ENCODE peak calls at places on chromosomes 5 and 9, in five cellular contexts. E is osteoblast; Z is stimulated activated CD4-positive, alpha-beta T cell treated with anti-CD3 and anti-CD28 coated beads, Interleukin-2, amount 100 ng/mL, for 48 hours; Q is fibroblast of mammary gland; G is NCI-H2171. R is an unnamed sample.

GRCh38 chr5:181200816-181201215 is 4.2 kb downstream of the TRIM7 start:
- DNase-seq in E (peak), Z (no peak), Q (no peak), G (no peak), R (no peak)

GRCh38 chr9:133818444-133818843 is 80.3 kb upstream of the SARDH start:
- DNase-seq in E (no peak), Z (no peak), Q (peak), G (no peak), R (peak)

GRCh38 chr9:81798606-81799005 is 109.3 kb upstream of the TLE1 start:
- DNase-seq in E (no peak), Z (no peak), Q (no peak), G (no peak), R (peak)

GRCh38 chr5:54944364-54944763 is 41.0 kb downstream of the ESM1 start:
- DNase-seq in E (peak), Z (peak), Q (peak), G (no peak), R (peak)

GRCh38 chr9:104863180-104863883 is 64.6 kb downstream of the ABCA1 start:
- DNase-seq in E (peak), Z (peak), Q (peak), G (peak), R (peak)

GRCh38 chr5:60672693-60673264 is 27.2 kb downstream of the DEPDC1B start:
- DNase-seq in E (no peak), Z (no peak), Q (no peak), G (no peak), R (no peak)

GRCh38 chr5:39470021-39470420 is 45.2 kb upstream of the DAB2 start:
- DNase-seq in E (no peak), Z (no peak), Q (no peak), G (no peak), R (peak)

GRCh38 chr9:71941998-71942567 is 30.6 kb downstream of the C9orf85 start:
- DNase-seq in E (no peak), Z (no peak), Q (no peak), G (no peak), R (peak)